ENCODE peak calls at places on chromosomes 3 and 15, in four cellular contexts. M is SK-N-SH; Y is naive thymus-derived CD4-positive, alpha-beta T cell; U is tibial artery. T is an unnamed sample.

GRCh38 chr3:4828279-4829030 is 150.8 kb upstream of the BHLHE40 start:
- DNase-seq in M (no peak), Y (no peak), U (peak), T (no peak)

GRCh38 chr3:168888781-168889180 is 774.7 kb downstream of the MECOM start:
- DNase-seq in M (no peak), Y (no peak), U (no peak), T (no peak)

GRCh38 chr3:107064445-107065060 is 312.7 kb upstream of the CCDC54 start:
- DNase-seq in M (peak), Y (peak), U (peak), T (peak)

GRCh38 chr15:65979316-65979715 is 110.0 kb downstream of the RAB11A start:
- DNase-seq in M (no peak), Y (no peak), U (no peak), T (no peak)

GRCh38 chr15:27328616-27329015 is 357.6 kb downstream of the GABRG3 start:
- DNase-seq in M (no peak), Y (no peak), U (no peak), T (no peak)

GRCh38 chr3:194508486-194509449 is 22.0 kb upstream of the ATP13A3 start:
- DNase-seq in M (no peak), Y (no peak), U (no peak), T (no peak)

GRCh38 chr3:128497305-128498126 is 4.5 kb upstream of the GATA2 start:
- DNase-seq in M (peak), Y (peak), U (peak), T (peak)

GRCh38 chr3:45929042-45929679 is 14.1 kb upstream of the CXCR6 start:
- DNase-seq in M (peak), Y (peak), U (peak), T (peak)

GRCh38 chr3:73707772-73708171 is 83.0 kb upstream of the PDZRN3 start:
- DNase-seq in M (no peak), Y (no peak), U (no peak), T (no peak)

GRCh38 chr3:144142151-144142855 is 170.7 kb downstream of the DIPK2A start:
- DNase-seq in M (no peak), Y (no peak), U (no peak), T (no peak)

GRCh38 chr15:45473068-45473467 is 49.5 kb downstream of the SLC30A4 start:
- DNase-seq in M (no peak), Y (no peak), U (no peak), T (no peak)

GRCh38 chr3:71285086-71285485 is 298.4 kb downstream of the FOXP1 start:
- DNase-seq in M (no peak), Y (no peak), U (no peak), T (no peak)

GRCh38 chr15:63366451-63366850 is 15.2 kb downstream of the CA12 start:
- DNase-seq in M (no peak), Y (no peak), U (no peak), T (no peak)

GRCh38 chr3:158718490-158719170 is 13.6 kb downstream of the RARRES1 start:
- DNase-seq in M (no peak), Y (no peak), U (no peak), T (no peak)

GRCh38 chr3:177812492-177812891 is 615.2 kb upstream of the TBL1XR1 start:
- DNase-seq in M (no peak), Y (no peak), U (no peak), T (no peak)
- H3K27ac ChIP-seq in M (no peak), Y (no peak), U (peak), T (no peak)

GRCh38 chr3:172357850-172358754 is 90.2 kb downstream of the GHSR start:
- DNase-seq in M (no peak), Y (no peak), U (no peak), T (no peak)
- H3K27ac ChIP-seq in M (peak), Y (no peak), U (no peak), T (no peak)

GRCh38 chr3:60104045-60104444 is 1054.2 kb upstream of the CFAP20DC start:
- DNase-seq in M (no peak), Y (no peak), U (no peak), T (no peak)

GRCh38 chr3:60107275-60107674 is 1057.5 kb upstream of the CFAP20DC start:
- DNase-seq in M (no peak), Y (no peak), U (no peak), T (no peak)

GRCh38 chr3:60101628-60102027 is 1051.8 kb upstream of the CFAP20DC start:
- DNase-seq in M (no peak), Y (no peak), U (no peak), T (no peak)

GRCh38 chr3:60096403-60096802 is 1046.6 kb upstream of the CFAP20DC start:
- DNase-seq in M (no peak), Y (no peak), U (no peak), T (no peak)

GRCh38 chr3:60102154-60102553 is 1052.3 kb upstream of the CFAP20DC start:
- DNase-seq in M (no peak), Y (no peak), U (no peak), T (no peak)
- H3K27ac ChIP-seq in M (no peak), Y (no peak), U (no peak), T (no peak)

GRCh38 chr15:36585774-36586173 is 6.3 kb downstream of the CDIN1 start:
- DNase-seq in M (no peak), Y (no peak), U (no peak), T (no peak)
- H3K27ac ChIP-seq in M (no peak), Y (no peak), U (no peak), T (no peak)

T was measured in CD4-positive, CD25-positive, alpha-beta regulatory T cell.